ENCODE peak calls at places on chromosomes 6 and 20, in six cellular contexts. E, R, T, U, F and J are unnamed samples.

GRCh38 chr6:46042355-46042999 is 26.8 kb upstream of the CLIC5 start:
- DNase-seq in E (peak; percentile 59), R (peak; percentile 62), T (peak; percentile 64), U (peak; percentile 48), F (peak; percentile 27), J (peak; percentile 54)

GRCh38 chr20:50916257-50916656 is 15.0 kb downstream of the ADNP start:
- DNase-seq in E (peak; percentile 20), R (peak; percentile 59), T (no peak), U (peak; percentile 66), F (no peak), J (peak; percentile 51)

GRCh38 chr6:96015321-96015790 is 418 bp upstream of the FUT9 start:
- DNase-seq in E (no peak), R (no peak), T (peak; percentile 92), U (no peak), F (no peak), J (no peak)

GRCh38 chr6:16712250-16712930 is 48.9 kb downstream of the ATXN1 start:
- DNase-seq in E (no peak), R (no peak), T (no peak), U (no peak), F (no peak), J (no peak)

GRCh38 chr6:130240232-130240631 is 17.5 kb upstream of the SAMD3 start:
- DNase-seq in E (peak; percentile 46), R (peak; percentile 88), T (no peak), U (peak; percentile 29), F (no peak), J (peak; percentile 87)

GRCh38 chr20:57904706-57905105 is 194.9 kb upstream of the PMEPA1 start:
- DNase-seq in E (no peak), R (no peak), T (no peak), U (peak; percentile 41), F (no peak), J (no peak)

GRCh38 chr6:44073612-44074382 is 53.5 kb downstream of the MRPL14 start:
- DNase-seq in E (no peak), R (peak; percentile 65), T (no peak), U (no peak), F (no peak), J (peak; percentile 58)

GRCh38 chr6:63802606-63803206 is 167.1 kb downstream of the PHF3 start:
- DNase-seq in E (peak; percentile 51), R (peak; percentile 60), T (no peak), U (no peak), F (peak; percentile 31), J (peak; percentile 17)

GRCh38 chr20:9409981-9410380 is 104.4 kb upstream of the LAMP5 start:
- DNase-seq in E (peak; percentile 68), R (peak; percentile 84), T (no peak), U (peak; percentile 20), F (no peak), J (peak; percentile 92)

GRCh38 chr6:74114428-74114827 is 418.4 kb downstream of the CD109 start:
- DNase-seq in E (no peak), R (no peak), T (no peak), U (no peak), F (no peak), J (no peak)

GRCh38 chr20:44166477-44166876 is 20.5 kb downstream of the JPH2 start:
- DNase-seq in E (peak; percentile 82), R (peak; percentile 77), T (no peak), U (no peak), F (no peak), J (no peak)

GRCh38 chr6:82571431-82571830 is 207.8 kb downstream of the TPBG start:
- DNase-seq in E (no peak), R (no peak), T (peak; percentile 26), U (no peak), F (no peak), J (no peak)

GRCh38 chr20:32536861-32537656 is 48.1 kb downstream of the NOL4L start:
- DNase-seq in E (peak; percentile 52), R (no peak), T (peak; percentile 39), U (no peak), F (no peak), J (no peak)

GRCh38 chr6:138486249-138487121 is 12.8 kb downstream of the NHSL1 start:
- DNase-seq in E (no peak), R (no peak), T (no peak), U (peak; percentile 79), F (peak; percentile 34), J (no peak)

GRCh38 chr20:18524646-18525045 is 16.9 kb downstream of the SEC23B start:
- DNase-seq in E (peak; percentile 96), R (peak; percentile 91), T (no peak), U (peak; percentile 72), F (no peak), J (peak; percentile 70)

GRCh38 chr6:14324042-14324441 is 206.5 kb downstream of the CD83 start:
- DNase-seq in E (peak; percentile 47), R (peak; percentile 21), T (no peak), U (peak; percentile 14), F (no peak), J (peak; percentile 40)

GRCh38 chr6:156102129-156102528 is 646.5 kb upstream of the NOX3 start:
- DNase-seq in E (peak; percentile 58), R (peak; percentile 1), T (peak; percentile 5), U (no peak), F (no peak), J (peak; percentile 2)

GRCh38 chr6:158536084-158536890 is 23.6 kb upstream of the TMEM181 start:
- DNase-seq in E (peak; percentile 72), R (peak; percentile 65), T (peak; percentile 92), U (peak; percentile 60), F (peak; percentile 84), J (peak; percentile 78)

GRCh38 chr20:51731771-51732453 is 36.3 kb downstream of the ATP9A start:
- DNase-seq in E (no peak), R (peak; percentile 8), T (no peak), U (no peak), F (no peak), J (peak; percentile 50)

GRCh38 chr6:7868926-7869325 is 41.7 kb downstream of the TXNDC5 start:
- DNase-seq in E (no peak), R (no peak), T (peak; percentile 15), U (no peak), F (no peak), J (no peak)

GRCh38 chr20:31330893-31331292 is 22.5 kb upstream of the DEFB116 start:
- DNase-seq in E (no peak), R (no peak), T (no peak), U (no peak), F (no peak), J (no peak)

GRCh38 chr6:28940859-28941680 is 17.3 kb upstream of the TRIM27 start:
- DNase-seq in E (peak; percentile 96), R (peak; percentile 87), T (peak; percentile 89), U (peak; percentile 86), F (peak; percentile 89), J (peak; percentile 92)

GRCh38 chr6:63560806-63561672 is 11.2 kb upstream of the LOC128125822 start:
- DNase-seq in E (peak; percentile 67), R (peak; percentile 66), T (no peak), U (peak; percentile 27), F (peak; percentile 62), J (peak; percentile 45)

GRCh38 chr6:161618816-161619454 is 345.1 kb upstream of the AGPAT4 start:
- DNase-seq in E (peak; percentile 36), R (peak; percentile 87), T (peak; percentile 78), U (peak; percentile 35), F (peak; percentile 49), J (peak; percentile 78)

GRCh38 chr6:33823806-33824205 is 20.0 kb upstream of the MLN start:
- DNase-seq in E (no peak), R (no peak), T (no peak), U (no peak), F (no peak), J (no peak)
- H3K4me2 ChIP-seq in E (no peak overlapping the region), R (no peak overlapping the region), T (no peak overlapping the region), U (no peak overlapping the region), F (no peak overlapping the region), J (no peak overlapping the region)

GRCh38 chr6:111307275-111307858 is 175.7 kb downstream of the REV3L start:
- DNase-seq in E (peak; percentile 5), R (no peak), T (no peak), U (no peak), F (no peak), J (no peak)

GRCh38 chr6:111301914-111302313 is 181.1 kb downstream of the REV3L start:
- DNase-seq in E (no peak), R (no peak), T (no peak), U (no peak), F (no peak), J (no peak)

GRCh38 chr6:111306104-111306888 is 176.7 kb downstream of the REV3L start:
- DNase-seq in E (peak; percentile 36), R (no peak), T (no peak), U (peak; percentile 45), F (no peak), J (no peak)
- H3K36me3 ChIP-seq in E (peaks cover 9% of the 10 kb centered on the region), R (peaks cover 53% of the 10 kb centered on the region), T (peaks cover 6% of the 10 kb centered on the region), U (peaks cover 12% of the 10 kb centered on the region), F (peaks cover 38% of the 10 kb centered on the region), J (peaks cover 11% of the 10 kb centered on the region)

DNA sequence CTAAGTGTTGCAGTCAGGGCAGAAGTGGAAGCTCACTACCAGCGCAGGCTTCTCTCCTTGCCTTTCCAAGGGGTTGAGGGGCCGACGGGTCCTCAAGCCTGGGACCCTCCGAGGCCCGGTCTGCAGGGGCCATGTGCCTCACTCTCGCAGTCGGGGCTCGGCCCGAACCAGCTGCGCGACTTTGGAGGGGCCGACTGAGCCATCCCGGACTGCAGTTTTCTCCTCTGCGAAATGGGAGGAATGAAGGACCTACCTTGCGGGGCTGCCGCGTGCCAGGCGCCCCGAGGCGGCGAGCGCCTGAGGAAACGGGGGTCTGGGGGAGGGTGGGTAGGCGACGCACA is 5.6 kb downstream of the LZTS3 start:
- DNase-seq in E (no peak), R (no peak), T (no peak), U (no peak), F (no peak), J (no peak)
- H3K4me2 ChIP-seq in E (no peak overlapping the region), R (no peak overlapping the region), T (peak overlapping the region; percentile 85), U (no peak overlapping the region), F (peak overlapping the region; percentile 96), J (no peak overlapping the region)

GRCh38 chr6:33508935-33509926 is 54.9 kb downstream of the ZBTB9 start:
- DNase-seq in E (no peak), R (peak; percentile 27), T (no peak), U (no peak), F (no peak), J (no peak)
- H3K36me3 ChIP-seq in E (no peaks in the 10 kb centered on the region), R (no peaks in the 10 kb centered on the region), T (no peaks in the 10 kb centered on the region), U (no peaks in the 10 kb centered on the region), F (no peaks in the 10 kb centered on the region), J (no peaks in the 10 kb centered on the region)

GRCh38 chr6:166307082-166307980 is 861 bp downstream of the PRR18 start:
- DNase-seq in E (no peak), R (peak; percentile 39), T (peak; percentile 80), U (no peak), F (no peak), J (no peak)

GRCh38 chr6:166307981-166308768 is at the start of gene PRR18:
- DNase-seq in E (no peak), R (peak; percentile 31), T (peak; percentile 55), U (no peak), F (no peak), J (no peak)

GRCh38 chr6:166305562-166306117 is 2.6 kb downstream of the PRR18 start:
- DNase-seq in E (no peak), R (no peak), T (no peak), U (no peak), F (no peak), J (no peak)

GRCh38 chr6:166304106-166304505 is 4.1 kb downstream of the PRR18 start:
- DNase-seq in E (no peak), R (no peak), T (no peak), U (no peak), F (no peak), J (no peak)

GRCh38 chr6:166306378-166307081 is 1.7 kb downstream of the PRR18 start:
- DNase-seq in E (no peak), R (no peak), T (no peak), U (no peak), F (peak; percentile 59), J (no peak)
- H3K4me2 ChIP-seq in E (no peak overlapping the region), R (no peak overlapping the region), T (peak overlapping the region; percentile 90), U (peak overlapping the region; percentile 68), F (peak overlapping the region; percentile 11), J (no peak overlapping the region)